ENCODE peak calls at places on chromosomes 3 and 15, in eight cellular contexts. I is SW480; Y is HS-5; M is stimulated activated CD8-positive, alpha-beta memory T cell treated with anti-CD3 and anti-CD28 coated beads, Interleukin-15, amount 100 ng/mL, for 4 hours; U is EH; W is activated CD4-positive, alpha-beta T cell treated with anti-CD3 and anti-CD28 coated beads, Interleukin-2, amount 50 U/mL, for 24 hours; N is A673; K is GM03348. D is an unnamed sample.

GRCh38 chr3:24523988-24524727 is 29.5 kb upstream of the THRB start:
- DNase-seq in I (peak), Y (no peak), M (no peak), U (no peak), W (no peak), N (no peak), K (no peak), D (peak)

GRCh38 chr3:5016218-5017161 is 37.3 kb downstream of the BHLHE40 start:
- DNase-seq in I (peak), Y (no peak), M (no peak), U (peak), W (no peak), N (no peak), K (peak), D (peak)

GRCh38 chr15:62165029-62165792 is at the start of gene C2CD4B:
- DNase-seq in I (peak), Y (no peak), M (no peak), U (no peak), W (no peak), N (no peak), K (peak), D (peak)

GRCh38 chr3:49006591-49007067 is 562 bp upstream of the WDR6 start:
- DNase-seq in I (no peak), Y (no peak), M (no peak), U (peak), W (no peak), N (no peak), K (peak), D (no peak)

GRCh38 chr3:30779686-30780287 is 114.7 kb downstream of the GADL1 start:
- DNase-seq in I (peak), Y (no peak), M (no peak), U (peak), W (no peak), N (peak), K (peak), D (peak)

GRCh38 chr3:17407576-17407975 is 334.9 kb downstream of the TBC1D5 start:
- DNase-seq in I (no peak), Y (no peak), M (no peak), U (peak), W (no peak), N (no peak), K (peak), D (no peak)

GRCh38 chr3:40422861-40423260 is 34.3 kb upstream of the RPL14 start:
- DNase-seq in I (peak), Y (no peak), M (no peak), U (no peak), W (no peak), N (no peak), K (no peak), D (no peak)

GRCh38 chr3:126525091-126525852 is 1.3 kb downstream of the CHST13 start:
- DNase-seq in I (no peak), Y (no peak), M (no peak), U (no peak), W (no peak), N (no peak), K (no peak), D (no peak)

GRCh38 chr3:107592073-107592472 is 69.3 kb downstream of the BBX start:
- DNase-seq in I (no peak), Y (no peak), M (no peak), U (no peak), W (no peak), N (no peak), K (no peak), D (no peak)

D was measured in M059J.